ENCODE peak calls at places on chromosomes 5 and 9, in four cellular contexts. U is PC-3, O is mucosa of descending colon, D is tibial artery. L is an unnamed sample.

GRCh38 chr5:76691470-76692273 is 24.3 kb upstream of the F2R start:
- DNase-seq in U (no peak), O (no peak), D (no peak), L (no peak)

GRCh38 chr9:78601957-78602565 is 305.1 kb downstream of the PSAT1 start:
- DNase-seq in U (peak), O (no peak), D (no peak), L (no peak)

GRCh38 chr9:122091682-122092592 is 1.2 kb downstream of the TTLL11 start:
- DNase-seq in U (no peak), O (no peak), D (peak), L (no peak)

GRCh38 chr5:1727571-1727970 is 72.1 kb downstream of the MRPL36 start:
- DNase-seq in U (no peak), O (no peak), D (peak), L (no peak)

GRCh38 chr9:14992025-14992424 is 81.8 kb upstream of the FREM1 start:
- DNase-seq in U (no peak), O (no peak), D (no peak), L (no peak)

GRCh38 chr5:92861531-92862285 is 719.3 kb downstream of the NR2F1-AS1 start:
- DNase-seq in U (peak), O (no peak), D (no peak), L (no peak)

GRCh38 chr5:138369706-138370105 is 17.2 kb downstream of the KDM3B start:
- DNase-seq in U (no peak), O (no peak), D (no peak), L (no peak)

GRCh38 chr5:73160239-73160671 is 12.7 kb upstream of the TMEM174 start:
- DNase-seq in U (peak), O (no peak), D (no peak), L (no peak)

GRCh38 chr5:102583663-102584062 is 84.9 kb upstream of the SLCO6A1 start:
- DNase-seq in U (peak), O (no peak), D (no peak), L (no peak)

GRCh38 chr5:96714951-96715451 is 52.8 kb downstream of the CAST start:
- DNase-seq in U (peak), O (no peak), D (peak), L (no peak)

GRCh38 chr5:98989723-98990122 is 60.9 kb upstream of the CHD1 start:
- DNase-seq in U (no peak), O (no peak), D (no peak), L (no peak)

GRCh38 chr5:130992095-130992494 is 173.0 kb downstream of the HINT1 start:
- DNase-seq in U (no peak), O (no peak), D (no peak), L (no peak)

GRCh38 chr9:136525841-136526499 is 19.9 kb downstream of the NOTCH1 start:
- DNase-seq in U (no peak), O (no peak), D (peak), L (peak)

GRCh38 chr9:122950263-122950662 is 9.4 kb downstream of the RABGAP1 start:
- DNase-seq in U (no peak), O (no peak), D (no peak), L (no peak)

GRCh38 chr9:23492126-23493002 is 333.7 kb downstream of the ELAVL2 start:
- DNase-seq in U (peak), O (no peak), D (no peak), L (no peak)

GRCh38 chr5:98016771-98017170 is 756.7 kb upstream of the RGMB start:
- DNase-seq in U (no peak), O (no peak), D (no peak), L (no peak)

GRCh38 chr5:136026636-136027035 is 2.2 kb upstream of the TGFBI start:
- DNase-seq in U (no peak), O (no peak), D (no peak), L (no peak)

GRCh38 chr9:69295872-69296562 is 29.0 kb upstream of the ENTREP1 start:
- DNase-seq in U (no peak), O (no peak), D (no peak), L (peak)

GRCh38 chr9:65435464-65435863 is 150.5 kb upstream of the FOXD4L5 start:
- DNase-seq in U (no peak), O (no peak), D (no peak), L (no peak)

GRCh38 chr9:36137392-36138004 is 965 bp downstream of the GLIPR2 start:
- DNase-seq in U (peak), O (no peak), D (peak), L (peak)

GRCh38 chr9:136355616-136356557 is 7.7 kb downstream of the DNLZ start:
- DNase-seq in U (no peak), O (no peak), D (no peak), L (no peak)

GRCh38 chr5:162209005-162209605 is 141.5 kb downstream of the GABRG2 start:
- DNase-seq in U (peak), O (no peak), D (no peak), L (no peak)
- TF ChIP-seq CTCF in U (peak), O (peak), D (peak), L (peak)

GRCh38 chr9:13279284-13280162 is at the start of gene MPDZ:
- DNase-seq in U (peak), O (peak), D (peak), L (peak)
- H3K4me3 ChIP-seq in U (peak), O (no peak), D (peak), L (peak)

GRCh38 chr5:122295138-122295537 is 16.9 kb upstream of the SNCAIP start:
- DNase-seq in U (peak), O (no peak), D (no peak), L (no peak)
- TF ChIP-seq CTCF in U (peak), O (no peak), D (peak), L (no peak)

DNA sequence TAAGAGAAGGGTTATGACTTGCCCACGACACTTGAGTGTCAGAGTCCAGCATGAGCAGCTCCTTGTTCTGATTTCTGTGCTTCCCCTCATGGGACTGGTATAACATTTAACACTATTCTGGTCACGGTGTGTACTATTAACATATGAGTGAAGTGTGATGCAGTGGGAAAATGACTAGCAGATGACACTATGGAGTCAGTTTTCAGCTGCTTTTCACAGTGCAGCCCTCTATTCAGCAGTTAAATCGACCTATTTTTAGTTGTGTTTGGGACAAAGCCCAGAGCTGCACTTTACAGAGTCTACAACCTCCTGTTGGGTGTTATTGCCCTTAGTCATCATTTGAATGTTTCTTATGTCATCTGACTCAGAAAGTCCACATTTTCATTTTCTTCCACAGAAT is 59.1 kb downstream of the CHSY3 start:
- DNase-seq in U (peak), O (no peak), D (no peak), L (peak)
- H3K4me3 ChIP-seq in U (no peak), O (no peak), D (no peak), L (peak)

GRCh38 chr9:93036887-93037475 is 21.5 kb upstream of the SUSD3 start:
- DNase-seq in U (no peak), O (no peak), D (no peak), L (no peak)
- TF ChIP-seq CTCF in U (no peak), O (no peak), D (no peak), L (no peak)

GRCh38 chr9:134324359-134325095 is 1.7 kb upstream of the RXRA start:
- DNase-seq in U (peak), O (peak), D (peak), L (peak)

GRCh38 chr9:134321957-134322741 is 4.1 kb upstream of the RXRA start:
- DNase-seq in U (no peak), O (peak), D (peak), L (peak)

GRCh38 chr9:134321571-134321930 is 4.7 kb upstream of the RXRA start:
- DNase-seq in U (no peak), O (peak), D (peak), L (peak)

GRCh38 chr9:134323741-134324358 is 2.4 kb upstream of the RXRA start:
- DNase-seq in U (no peak), O (peak), D (peak), L (peak)

DNA sequence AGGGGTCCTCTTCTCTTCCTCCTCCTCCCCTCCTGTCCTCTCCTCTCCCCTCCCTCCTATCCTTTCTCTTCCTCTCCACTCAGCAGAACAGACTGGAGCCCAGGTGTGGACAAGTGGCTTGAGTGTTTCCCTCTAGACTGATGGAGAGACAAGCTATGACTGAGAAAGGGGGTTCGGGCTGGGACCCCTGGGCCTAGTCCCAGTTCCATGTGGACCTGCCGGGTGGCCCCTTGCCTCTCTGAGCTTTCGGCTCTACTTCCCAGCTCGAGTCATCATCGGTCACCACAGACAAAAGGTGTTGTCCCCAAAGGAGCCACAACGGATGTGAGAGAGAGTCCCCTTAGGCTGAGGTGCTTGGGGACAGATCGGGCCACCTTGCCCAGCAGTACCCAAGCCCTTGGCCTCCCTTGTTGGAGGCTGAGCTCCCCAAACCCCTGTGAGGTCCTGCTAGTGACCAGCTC is 3.4 kb upstream of the RXRA start:
- DNase-seq in U (no peak), O (peak), D (peak), L (no peak)
- H3K4me3 ChIP-seq in U (no peak), O (no peak), D (no peak), L (no peak)

GRCh38 chr5:141320225-141321169 is at the start of gene TAF7:
- DNase-seq in U (peak), O (peak), D (peak), L (peak)
- TF ChIP-seq CTCF in U (peak), O (peak), D (peak), L (peak)

GRCh38 chr5:180649297-180650039 is at the start of gene FLT4:
- DNase-seq in U (no peak), O (no peak), D (peak), L (no peak)

GRCh38 chr5:180646963-180647305 is 2.5 kb downstream of the FLT4 start:
- DNase-seq in U (no peak), O (no peak), D (peak), L (no peak)

GRCh38 chr5:180647465-180647864 is 1.9 kb downstream of the FLT4 start:
- DNase-seq in U (no peak), O (no peak), D (peak), L (no peak)

GRCh38 chr5:180647941-180648500 is 1.4 kb downstream of the FLT4 start:
- DNase-seq in U (no peak), O (no peak), D (no peak), L (no peak)

GRCh38 chr5:180648658-180649296 is 623 bp downstream of the FLT4 start:
- DNase-seq in U (no peak), O (no peak), D (no peak), L (no peak)
- H3K4me3 ChIP-seq in U (no peak), O (no peak), D (peak), L (peak)

GRCh38 chr5:43219120-43219519 is 27.1 kb downstream of the NIM1K start:
- DNase-seq in U (peak), O (no peak), D (no peak), L (no peak)

GRCh38 chr5:43216941-43217340 is 24.9 kb downstream of the NIM1K start:
- DNase-seq in U (no peak), O (no peak), D (no peak), L (no peak)

GRCh38 chr5:43210570-43210969 is 18.5 kb downstream of the NIM1K start:
- DNase-seq in U (no peak), O (no peak), D (no peak), L (no peak)

GRCh38 chr5:43213951-43214350 is 21.9 kb downstream of the NIM1K start:
- DNase-seq in U (no peak), O (no peak), D (no peak), L (no peak)

DNA sequence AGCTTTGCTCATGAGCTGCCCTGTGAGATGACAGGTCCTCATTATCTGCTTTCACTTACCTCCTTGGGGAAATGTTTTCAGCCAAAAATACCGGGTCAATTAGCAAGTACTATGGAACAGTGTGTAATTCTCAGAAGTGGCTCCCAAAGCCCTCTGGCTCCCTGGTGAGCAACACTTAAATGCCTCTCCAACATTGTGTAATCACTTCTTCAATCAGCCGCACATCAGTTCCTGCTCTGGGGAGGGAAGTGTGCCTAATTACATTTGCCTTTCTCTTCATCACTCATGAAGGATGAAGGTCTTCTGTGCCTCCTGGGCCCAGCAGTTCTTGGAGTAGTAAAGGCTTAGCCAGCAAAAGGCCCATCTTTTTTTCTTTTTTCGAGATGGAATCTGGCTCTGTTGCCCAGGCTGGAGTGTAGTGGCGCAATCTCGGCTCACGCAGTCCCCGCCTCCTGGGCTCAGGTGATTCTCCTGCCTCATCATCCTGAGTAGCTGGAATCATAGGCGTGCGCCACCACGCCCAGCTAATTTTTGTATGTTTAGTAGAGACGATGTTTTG is 23.1 kb downstream of the NIM1K start:
- DNase-seq in U (no peak), O (no peak), D (no peak), L (no peak)
- TF ChIP-seq CTCF in U (no peak), O (no peak), D (no peak), L (no peak)

GRCh38 chr9:100427366-100428263 is 672 bp downstream of the MSANTD3 start:
- DNase-seq in U (peak), O (peak), D (peak), L (peak)

GRCh38 chr9:100428871-100429654 is 2.1 kb downstream of the MSANTD3 start:
- DNase-seq in U (peak), O (no peak), D (no peak), L (no peak)

GRCh38 chr9:100426532-100427365 is at the start of gene MSANTD3:
- DNase-seq in U (peak), O (peak), D (peak), L (peak)

GRCh38 chr9:100432736-100433135 is 5.8 kb downstream of the MSANTD3 start:
- DNase-seq in U (no peak), O (no peak), D (no peak), L (no peak)

DNA sequence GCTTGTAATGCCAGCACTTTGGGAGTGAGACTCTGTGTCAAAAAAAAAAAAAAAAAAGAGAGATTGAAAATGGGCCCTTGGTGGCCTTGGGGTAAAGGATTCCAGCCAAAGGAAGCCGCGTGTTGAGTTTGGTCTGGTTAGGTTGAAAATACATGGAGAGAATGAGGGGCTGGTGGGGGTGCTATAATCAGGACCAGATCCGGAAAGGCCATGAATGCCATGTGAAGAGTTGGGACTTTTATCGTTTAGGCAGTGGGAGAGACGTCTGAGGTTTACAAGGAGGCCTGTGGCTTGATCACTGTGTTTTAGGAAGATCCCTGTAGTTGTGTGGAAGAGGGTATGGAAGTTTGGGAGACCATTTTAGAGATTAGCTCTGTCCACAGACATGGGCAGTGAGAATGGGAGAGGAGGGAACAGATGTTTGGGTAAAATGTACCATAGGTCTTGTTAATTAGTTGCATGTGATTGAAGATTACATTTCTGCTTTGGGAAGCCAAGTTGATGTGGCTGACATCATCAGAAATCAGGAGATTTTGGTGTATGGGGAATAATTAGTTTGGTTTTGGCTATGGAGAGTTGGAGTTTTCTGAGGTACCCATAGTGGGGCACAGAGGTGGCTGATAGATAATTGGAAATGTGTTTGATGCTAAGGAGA is 3.5 kb downstream of the MSANTD3 start:
- DNase-seq in U (no peak), O (no peak), D (no peak), L (no peak)
- H3K4me3 ChIP-seq in U (peak), O (no peak), D (no peak), L (no peak)

L was measured in psoas muscle.